ENCODE peak calls at places on chromosomes 13 and 19, in five cellular contexts. U, S, C, V and P are unnamed samples.

GRCh38 chr13:106063591-106064308 is 471.7 kb downstream of the EFNB2 start:
- DNase-seq in U (no peak), V (no peak), S (no peak), C (no peak), P (no peak)

GRCh38 chr19:51010066-51010795 is 8.8 kb upstream of the KLK8 start:
- DNase-seq in U (no peak), C (no peak), S (no peak), V (no peak), P (no peak)

GRCh38 chr19:12792048-12792852 is 964 bp downstream of the JUNB start:
- DNase-seq in V (peak), C (peak), S (no peak), U (no peak), P (no peak)

GRCh38 chr19:995051-995827 is 5.0 kb upstream of the GRIN3B start:
- DNase-seq in C (no peak), U (no peak), V (no peak), S (no peak), P (no peak)

GRCh38 chr19:49201042-49201441 is 43.5 kb downstream of the TRPM4 start:
- DNase-seq in S (no peak), V (no peak), U (no peak), C (no peak), P (no peak)

GRCh38 chr13:45441633-45442032 is 23.1 kb upstream of the COG3 start:
- DNase-seq in U (no peak), V (peak), C (no peak), S (peak), P (no peak)

GRCh38 chr13:28022848-28023518 is 34.5 kb upstream of the URAD start:
- DNase-seq in C (peak), V (peak), U (no peak), S (no peak), P (no peak)

GRCh38 chr13:40563350-40564125 is 102.9 kb downstream of the FOXO1 start:
- DNase-seq in C (no peak), U (no peak), V (peak), S (no peak), P (no peak)

GRCh38 chr19:39199025-39199424 is 2.3 kb downstream of the NCCRP1 start:
- DNase-seq in C (no peak), S (no peak), U (no peak), V (peak), P (no peak)

GRCh38 chr13:68369739-68370138 is 1139.6 kb upstream of the PCDH9 start:
- DNase-seq in U (no peak), S (no peak), C (no peak), V (peak), P (peak)

GRCh38 chr13:23674795-23675640 is 104.8 kb downstream of the TNFRSF19 start:
- DNase-seq in V (peak), C (no peak), U (no peak), S (no peak), P (no peak)

GRCh38 chr19:53621885-53622710 is 9.7 kb upstream of the DPRX start:
- DNase-seq in S (no peak), U (peak), C (no peak), V (peak), P (no peak)

GRCh38 chr13:99998261-99998660 is 16.7 kb downstream of the ZIC2 start:
- DNase-seq in U (no peak), S (no peak), V (no peak), C (peak), P (no peak)

GRCh38 chr13:49859568-49859967 is 67.1 kb upstream of the KPNA3 start:
- DNase-seq in C (no peak), V (peak), S (no peak), U (no peak), P (no peak)

GRCh38 chr19:1847348-1847683 is 967 bp downstream of the REXO1 start:
- DNase-seq in V (no peak), U (no peak), S (no peak), C (no peak), P (no peak)

GRCh38 chr13:113452942-113453901 is at the start of gene ADPRHL1:
- DNase-seq in S (no peak), V (no peak), C (no peak), U (no peak), P (no peak)

GRCh38 chr13:53783466-53783865 is 754.9 kb downstream of the OLFM4 start:
- DNase-seq in C (no peak), V (no peak), S (no peak), U (no peak), P (no peak)

GRCh38 chr19:51970718-51971117 is 15.9 kb downstream of the ZNF350 start:
- DNase-seq in U (no peak), V (no peak), S (no peak), C (no peak), P (no peak)

GRCh38 chr19:19488875-19489690 is 26.3 kb downstream of the TSSK6 start:
- DNase-seq in S (peak), V (peak), U (peak), C (peak), P (peak)

GRCh38 chr19:8262431-8262830 is 45.7 kb downstream of the CD320 start:
- DNase-seq in U (no peak), S (no peak), V (no peak), C (peak), P (no peak)

GRCh38 chr19:45591004-45591637 is 6.5 kb upstream of the OPA3 start:
- DNase-seq in U (peak), V (peak), C (peak), S (no peak), P (peak)
- TF ChIP-seq SUZ12 in U (no peak), V (no peak), C (no peak), S (no peak), P (no peak)

GRCh38 chr19:3503036-3503572 is 2.6 kb upstream of the DOHH start:
- DNase-seq in C (no peak), S (no peak), V (no peak), U (no peak), P (no peak)
- TF ChIP-seq SUZ12 in C (no peak), S (no peak), V (no peak), U (no peak), P (no peak)

GRCh38 chr19:10510301-10510802 is 6.9 kb downstream of the S1PR5 start:
- DNase-seq in V (peak), U (no peak), S (no peak), C (peak), P (peak)
- TF ChIP-seq SUZ12 in V (no peak), U (no peak), S (no peak), C (no peak), P (no peak)

GRCh38 chr13:73369095-73369494 is 310.3 kb downstream of the KLF5 start:
- DNase-seq in C (no peak), U (no peak), S (no peak), V (no peak), P (no peak)

GRCh38 chr13:73367886-73368285 is 309.1 kb downstream of the KLF5 start:
- DNase-seq in V (no peak), U (no peak), C (no peak), S (no peak), P (no peak)

GRCh38 chr13:73368608-73369007 is 309.8 kb downstream of the KLF5 start:
- DNase-seq in U (no peak), C (no peak), V (no peak), S (no peak), P (no peak)

GRCh38 chr13:73372691-73373627 is 314.2 kb downstream of the KLF5 start:
- DNase-seq in U (no peak), C (no peak), S (no peak), V (no peak), P (no peak)

GRCh38 chr13:73370066-73370465 is 311.3 kb downstream of the KLF5 start:
- DNase-seq in S (no peak), C (no peak), V (no peak), U (no peak), P (no peak)
- TF ChIP-seq SUZ12 in S (no peak), C (no peak), V (no peak), U (no peak), P (no peak)

DNA sequence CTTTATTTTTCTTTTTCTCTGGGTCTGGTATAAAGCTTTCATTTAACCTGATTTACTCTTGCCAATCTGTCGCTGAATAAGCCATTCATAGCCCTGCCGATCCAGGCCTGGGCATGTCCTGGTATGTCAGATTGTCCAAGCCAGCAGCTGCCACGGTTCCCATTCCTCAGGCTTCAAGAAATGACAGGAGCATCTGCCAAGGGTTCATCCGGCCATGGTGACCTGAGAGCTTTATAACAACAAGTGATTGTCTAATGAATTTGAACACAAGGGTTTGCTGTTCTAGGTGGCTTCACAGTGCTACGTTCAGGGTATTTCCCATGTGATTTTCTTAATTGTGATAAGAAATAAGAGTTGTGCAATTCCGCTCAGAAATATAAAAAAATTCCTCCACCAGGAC is 20.0 kb downstream of the PNMA8A start:
- DNase-seq in U (no peak), C (no peak), V (no peak), S (no peak), P (no peak)
- TF ChIP-seq SUZ12 in U (no peak), C (no peak), V (no peak), S (no peak), P (no peak)